ENCODE peak calls at places on chromosome X, in eight cellular contexts. W is stimulated activated CD8-positive, alpha-beta memory T cell treated with anti-CD3 and anti-CD28 coated beads, Interleukin-4, amount 100 ng/mL, for 24 hours; C is aorta; Q is activated CD4-positive, alpha-beta T cell treated with anti-CD3 and anti-CD28 coated beads for 4 hours; H is activated CD4-positive, alpha-beta memory T cell treated with anti-CD3 and anti-CD28 coated beads for 36 hours; V is BJ; U is cardiac fibroblast; Y is stimulated activated CD4-positive, alpha-beta T cell treated with anti-CD3 and anti-CD28 coated beads, Interleukin-4, amount 100 ng/mL, for 1 hour. E is an unnamed sample.

GRCh38 chrX:108699368-108699767 is 37.0 kb downstream of the IRS4 start:
- DNase-seq in W (no peak), C (no peak), Q (no peak), H (no peak), V (no peak), U (peak; percentile 43), Y (no peak), E (peak; percentile 33)

GRCh38 chrX:9532349-9532748 is 67.5 kb downstream of the TBL1X start:
- DNase-seq in W (no peak), C (no peak), Q (no peak), H (no peak), V (no peak), U (peak; percentile 70), Y (no peak), E (no peak)

GRCh38 chrX:40090050-40090804 is 7.5 kb downstream of the BCOR start:
- DNase-seq in W (no peak), C (peak; percentile 62), Q (no peak), H (no peak), V (no peak), U (peak; percentile 40), Y (no peak), E (no peak)

GRCh38 chrX:30979271-30979670 is 90.2 kb upstream of the TAB3 start:
- DNase-seq in W (no peak), C (no peak), Q (no peak), H (no peak), V (no peak), U (no peak), Y (no peak), E (no peak)

GRCh38 chrX:153592966-153593688 is 5.8 kb downstream of the CCNQ start:
- DNase-seq in W (no peak), C (no peak), Q (no peak), H (no peak), V (no peak), U (no peak), Y (no peak), E (peak; percentile 84)

GRCh38 chrX:108091878-108092291 is 307 bp downstream of the ATG4A start:
- DNase-seq in W (no peak), C (no peak), Q (no peak), H (no peak), V (no peak), U (no peak), Y (no peak), E (no peak)

GRCh38 chrX:155068165-155068564 is 2.8 kb downstream of the CMC4 start:
- DNase-seq in W (no peak), C (no peak), Q (no peak), H (peak; percentile 16), V (no peak), U (peak; percentile 51), Y (no peak), E (peak; percentile 42)

GRCh38 chrX:104187931-104188330 is 21.7 kb downstream of the FAM199X start:
- DNase-seq in W (no peak), C (no peak), Q (no peak), H (no peak), V (no peak), U (no peak), Y (no peak), E (no peak)

GRCh38 chrX:41180194-41180902 is 95.1 kb downstream of the USP9X start:
- DNase-seq in W (peak; percentile 24), C (peak; percentile 61), Q (peak; percentile 28), H (peak; percentile 62), V (peak; percentile 6), U (peak; percentile 69), Y (peak; percentile 40), E (peak; percentile 46)

GRCh38 chrX:143781103-143781502 is 60.6 kb upstream of the SPANXN2 start:
- DNase-seq in W (no peak), C (no peak), Q (no peak), H (no peak), V (no peak), U (peak; percentile 2), Y (no peak), E (peak; percentile 27)

GRCh38 chrX:104721854-104722253 is 155.9 kb downstream of the IL1RAPL2 start:
- DNase-seq in W (no peak), C (no peak), Q (no peak), H (no peak), V (no peak), U (no peak), Y (no peak), E (no peak)

GRCh38 chrX:124348152-124348551 is 1.8 kb downstream of the SH2D1A start:
- DNase-seq in W (no peak), C (no peak), Q (no peak), H (no peak), V (no peak), U (no peak), Y (no peak), E (no peak)

GRCh38 chrX:16172391-16172790 is 5.1 kb downstream of the MAGEB17 start:
- DNase-seq in W (no peak), C (no peak), Q (no peak), H (no peak), V (no peak), U (no peak), Y (no peak), E (no peak)

GRCh38 chrX:11899091-11899490 is 141.1 kb downstream of the MSL3 start:
- DNase-seq in W (no peak), C (no peak), Q (no peak), H (no peak), V (no peak), U (peak; percentile 67), Y (no peak), E (peak; percentile 8)

GRCh38 chrX:15497865-15498264 is 2.7 kb upstream of the BMX start:
- DNase-seq in W (peak; percentile 28), C (no peak), Q (peak; percentile 16), H (peak; percentile 59), V (no peak), U (peak; percentile 73), Y (peak; percentile 39), E (peak; percentile 56)

GRCh38 chrX:2712890-2713860 is 22.1 kb downstream of the CD99 start:
- DNase-seq in W (no peak), C (no peak), Q (no peak), H (no peak), V (no peak), U (no peak), Y (no peak), E (no peak)

GRCh38 chrX:45711231-45711630 is 510.6 kb upstream of the DIPK2B start:
- DNase-seq in W (no peak), C (no peak), Q (no peak), H (no peak), V (no peak), U (no peak), Y (no peak), E (no peak)

GRCh38 chrX:134658421-134658896 is at the start of gene PLAC1:
- DNase-seq in W (no peak), C (no peak), Q (no peak), H (no peak), V (no peak), U (no peak), Y (no peak), E (no peak)

GRCh38 chrX:14712096-14712495 is 160.8 kb downstream of the FANCB start:
- DNase-seq in W (no peak), C (no peak), Q (no peak), H (no peak), V (no peak), U (no peak), Y (no peak), E (no peak)

GRCh38 chrX:141638601-141639000 is 49.1 kb downstream of the SPANXA2 start:
- DNase-seq in W (no peak), C (no peak), Q (no peak), H (no peak), V (no peak), U (no peak), Y (no peak), E (no peak)

GRCh38 chrX:65035451-65035779 is 59.2 kb upstream of the ZC4H2 start:
- DNase-seq in W (no peak), C (peak; percentile 49), Q (peak; percentile 12), H (no peak), V (no peak), U (peak; percentile 16), Y (no peak), E (no peak)

GRCh38 chrX:68930576-68931317 is 101.9 kb downstream of the EFNB1 start:
- DNase-seq in W (no peak), C (peak; percentile 31), Q (no peak), H (no peak), V (no peak), U (no peak), Y (no peak), E (no peak)

GRCh38 chrX:155028749-155029360 is 2.2 kb downstream of the FUNDC2 start:
- DNase-seq in W (no peak), C (no peak), Q (no peak), H (no peak), V (no peak), U (peak; percentile 72), Y (no peak), E (peak; percentile 31)

GRCh38 chrX:54246866-54247265 is 63.8 kb upstream of the FAM120C start:
- DNase-seq in W (no peak), C (no peak), Q (no peak), H (no peak), V (no peak), U (no peak), Y (no peak), E (peak; percentile 4)

GRCh38 chrX:19731307-19731706 is 156.1 kb downstream of the SH3KBP1 start:
- DNase-seq in W (no peak), C (no peak), Q (no peak), H (no peak), V (no peak), U (no peak), Y (no peak), E (no peak)

GRCh38 chrX:19624754-19625153 is 109.4 kb upstream of the MAP3K15 start:
- DNase-seq in W (no peak), C (no peak), Q (no peak), H (no peak), V (no peak), U (no peak), Y (no peak), E (no peak)

GRCh38 chrX:8629871-8630270 is 102.1 kb downstream of the ANOS1 start:
- DNase-seq in W (no peak), C (no peak), Q (no peak), H (no peak), V (no peak), U (peak; percentile 22), Y (no peak), E (no peak)

GRCh38 chrX:35380808-35381700 is 417.1 kb upstream of the MAGEB16 start:
- DNase-seq in W (no peak), C (no peak), Q (no peak), H (no peak), V (no peak), U (peak; percentile 12), Y (no peak), E (peak; percentile 9)

GRCh38 chrX:150037041-150037440 is 98.8 kb upstream of the EOLA2 start:
- DNase-seq in W (no peak), C (no peak), Q (no peak), H (no peak), V (no peak), U (peak; percentile 20), Y (no peak), E (no peak)

GRCh38 chrX:20742106-20742505 is 475.4 kb upstream of the RPS6KA3 start:
- DNase-seq in W (no peak), C (no peak), Q (no peak), H (no peak), V (no peak), U (no peak), Y (no peak), E (peak; percentile 7)

GRCh38 chrX:130497531-130497930 is 95.7 kb downstream of the RBMX2 start:
- DNase-seq in W (no peak), C (no peak), Q (no peak), H (no peak), V (no peak), U (no peak), Y (no peak), E (no peak)

GRCh38 chrX:13752141-13752540 is 17.6 kb downstream of the OFD1 start:
- DNase-seq in W (no peak), C (no peak), Q (no peak), H (no peak), V (no peak), U (no peak), Y (no peak), E (no peak)

GRCh38 chrX:34299451-34299967 is 167.4 kb upstream of the FAM47A start:
- DNase-seq in W (no peak), C (no peak), Q (no peak), H (no peak), V (no peak), U (no peak), Y (no peak), E (no peak)

GRCh38 chrX:7115557-7115956 is 32.0 kb upstream of the STS start:
- DNase-seq in W (no peak), C (no peak), Q (no peak), H (no peak), V (no peak), U (peak; percentile 40), Y (no peak), E (peak; percentile 64)

E was measured in myocyte.